ENCODE peak calls at places on chromosomes 3 and 15, in nine cellular contexts. One of them, this sample, is unnamed.

GRCh38 chr3:52222319-52223221 is 2.9 kb downstream of the TLR9 start:
- DNase-seq in fibroblast of mammary gland: no peak
- DNase-seq in aorta: no peak
- DNase-seq in upper lobe of left lung: no peak
- DNase-seq in A549: no peak
- DNase-seq in neural progenitor cell: no peak
- DNase-seq in psoas muscle: no peak
- DNase-seq in GM23248: no peak
- DNase-seq in AG09309: no peak
- DNase-seq in this sample: no peak

GRCh38 chr3:127044996-127045395 is 62.1 kb downstream of the PLXNA1 start:
- DNase-seq in aorta: peak; percentile 53
- DNase-seq in neural progenitor cell: peak; percentile 49
- DNase-seq in psoas muscle: peak; percentile 12
- DNase-seq in upper lobe of left lung: peak; percentile 82
- DNase-seq in A549: peak; percentile 13
- DNase-seq in fibroblast of mammary gland: peak; percentile 15
- DNase-seq in GM23248: no peak
- DNase-seq in AG09309: no peak
- DNase-seq in this sample: no peak

GRCh38 chr15:99212401-99212800 is 37.0 kb downstream of the TTC23 start:
- DNase-seq in psoas muscle: peak; percentile 40
- DNase-seq in AG09309: no peak
- DNase-seq in A549: peak; percentile 14
- DNase-seq in upper lobe of left lung: no peak
- DNase-seq in aorta: no peak
- DNase-seq in neural progenitor cell: no peak
- DNase-seq in GM23248: peak; percentile 24
- DNase-seq in fibroblast of mammary gland: peak; percentile 14
- DNase-seq in this sample: peak; percentile 9

GRCh38 chr3:52253314-52254260 is 8.0 kb downstream of the PPM1M start:
- DNase-seq in fibroblast of mammary gland: no peak
- DNase-seq in upper lobe of left lung: peak; percentile 74
- DNase-seq in aorta: peak; percentile 84
- DNase-seq in GM23248: peak; percentile 53
- DNase-seq in psoas muscle: no peak
- DNase-seq in A549: no peak
- DNase-seq in neural progenitor cell: no peak
- DNase-seq in AG09309: no peak
- DNase-seq in this sample: no peak

GRCh38 chr3:127409421-127410136 is 121.7 kb upstream of the PRR20G start:
- DNase-seq in A549: no peak
- DNase-seq in aorta: no peak
- DNase-seq in AG09309: no peak
- DNase-seq in neural progenitor cell: no peak
- DNase-seq in GM23248: no peak
- DNase-seq in upper lobe of left lung: peak; percentile 11
- DNase-seq in fibroblast of mammary gland: no peak
- DNase-seq in psoas muscle: no peak
- DNase-seq in this sample: no peak

GRCh38 chr3:129556890-129557736 is 14.1 kb downstream of the H1-8 start:
- DNase-seq in aorta: peak; percentile 83
- DNase-seq in fibroblast of mammary gland: peak; percentile 76
- DNase-seq in A549: no peak
- DNase-seq in psoas muscle: peak; percentile 45
- DNase-seq in AG09309: no peak
- DNase-seq in neural progenitor cell: peak; percentile 27
- DNase-seq in upper lobe of left lung: no peak
- DNase-seq in GM23248: peak; percentile 89
- DNase-seq in this sample: peak; percentile 86

GRCh38 chr3:111252795-111253194 is 181.2 kb downstream of the NECTIN3 start:
- DNase-seq in GM23248: peak; percentile 59
- DNase-seq in AG09309: peak; percentile 42
- DNase-seq in A549: peak; percentile 56
- DNase-seq in neural progenitor cell: no peak
- DNase-seq in upper lobe of left lung: peak; percentile 58
- DNase-seq in fibroblast of mammary gland: peak; percentile 66
- DNase-seq in psoas muscle: no peak
- DNase-seq in aorta: no peak
- DNase-seq in this sample: peak; percentile 55

GRCh38 chr3:196138927-196139680 is 57.2 kb upstream of the TFRC start:
- DNase-seq in aorta: no peak
- DNase-seq in A549: no peak
- DNase-seq in GM23248: peak; percentile 51
- DNase-seq in neural progenitor cell: no peak
- DNase-seq in upper lobe of left lung: no peak
- DNase-seq in fibroblast of mammary gland: peak; percentile 15
- DNase-seq in AG09309: no peak
- DNase-seq in psoas muscle: no peak
- DNase-seq in this sample: peak; percentile 10

GRCh38 chr3:43405888-43406636 is 119.7 kb downstream of the SNRK start:
- DNase-seq in AG09309: peak; percentile 1
- DNase-seq in upper lobe of left lung: no peak
- DNase-seq in psoas muscle: peak; percentile 58
- DNase-seq in GM23248: peak; percentile 70
- DNase-seq in A549: no peak
- DNase-seq in fibroblast of mammary gland: peak; percentile 73
- DNase-seq in aorta: no peak
- DNase-seq in neural progenitor cell: no peak
- DNase-seq in this sample: peak; percentile 36

GRCh38 chr15:93063292-93063671 is 25.7 kb downstream of the RGMA start:
- DNase-seq in A549: no peak
- DNase-seq in psoas muscle: no peak
- DNase-seq in upper lobe of left lung: no peak
- DNase-seq in aorta: peak; percentile 29
- DNase-seq in fibroblast of mammary gland: no peak
- DNase-seq in AG09309: no peak
- DNase-seq in neural progenitor cell: no peak
- DNase-seq in GM23248: no peak
- DNase-seq in this sample: no peak

GRCh38 chr15:93065641-93066045 is 23.4 kb downstream of the RGMA start:
- DNase-seq in psoas muscle: no peak
- DNase-seq in AG09309: no peak
- DNase-seq in aorta: peak; percentile 42
- DNase-seq in upper lobe of left lung: no peak
- DNase-seq in A549: no peak
- DNase-seq in GM23248: no peak
- DNase-seq in fibroblast of mammary gland: no peak
- DNase-seq in neural progenitor cell: no peak
- DNase-seq in this sample: no peak

GRCh38 chr15:93066834-93067648 is 22.0 kb downstream of the RGMA start:
- DNase-seq in psoas muscle: no peak
- DNase-seq in GM23248: no peak
- DNase-seq in fibroblast of mammary gland: peak; percentile 64
- DNase-seq in AG09309: no peak
- DNase-seq in neural progenitor cell: no peak
- DNase-seq in upper lobe of left lung: no peak
- DNase-seq in A549: no peak
- DNase-seq in aorta: peak; percentile 33
- DNase-seq in this sample: no peak

GRCh38 chr15:93066103-93066725 is 22.8 kb downstream of the RGMA start:
- DNase-seq in fibroblast of mammary gland: no peak
- DNase-seq in neural progenitor cell: no peak
- DNase-seq in AG09309: no peak
- DNase-seq in A549: no peak
- DNase-seq in GM23248: no peak
- DNase-seq in upper lobe of left lung: no peak
- DNase-seq in aorta: peak; percentile 44
- DNase-seq in psoas muscle: peak; percentile 41
- DNase-seq in this sample: no peak

DNA sequence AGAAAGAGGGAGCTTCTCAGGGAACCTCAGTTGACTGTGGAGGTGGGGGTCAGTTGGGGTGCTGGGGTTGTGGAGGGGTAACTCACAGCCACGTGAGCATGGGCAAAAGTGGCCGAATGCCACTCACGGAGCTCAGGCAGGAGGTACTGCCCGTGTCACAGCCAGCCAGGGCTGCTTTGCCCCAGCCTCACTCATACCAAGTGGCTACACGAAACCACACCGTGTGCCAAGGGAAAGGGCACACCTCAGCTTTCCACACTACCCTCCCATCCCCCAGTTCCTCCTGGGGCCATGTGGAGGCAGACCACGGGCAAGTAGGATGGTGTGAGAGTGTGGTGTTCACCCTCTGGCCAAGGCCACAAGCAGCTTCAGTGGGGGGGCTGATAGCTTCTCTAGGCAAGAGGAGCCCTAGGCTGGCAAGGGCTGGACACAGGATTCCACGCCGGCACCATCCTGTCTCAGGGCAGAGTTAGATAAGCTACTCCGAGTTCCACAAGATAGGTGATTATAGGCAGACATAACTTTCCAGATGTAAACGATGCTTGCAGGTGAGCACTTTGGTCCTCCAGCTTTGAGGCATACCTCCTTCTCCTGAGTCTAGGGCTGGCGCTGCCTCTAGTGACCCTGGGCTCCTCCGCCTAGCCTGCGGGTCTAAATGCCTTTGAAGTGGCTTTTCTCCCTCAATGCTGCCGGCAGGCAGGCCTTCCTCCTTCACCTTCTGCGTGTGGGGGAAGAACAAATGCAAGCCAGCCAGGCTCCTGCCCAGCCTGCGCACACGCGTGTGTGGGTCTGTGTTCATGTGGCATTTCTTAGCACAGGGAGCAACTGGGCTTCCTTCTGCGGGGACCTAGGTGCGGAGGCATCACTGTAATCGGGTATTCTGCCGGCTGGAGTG is 25.0 kb downstream of the RGMA start:
- DNase-seq in neural progenitor cell: no peak
- DNase-seq in psoas muscle: no peak
- DNase-seq in AG09309: no peak
- DNase-seq in A549: no peak
- DNase-seq in upper lobe of left lung: no peak
- DNase-seq in fibroblast of mammary gland: no peak
- DNase-seq in GM23248: no peak
- DNase-seq in aorta: peak; percentile 25
- DNase-seq in this sample: no peak
- H3K4me3 ChIP-seq in neural progenitor cell: no peak overlapping the region
- H3K4me3 ChIP-seq in psoas muscle: peak overlapping the region; percentile 27
- H3K4me3 ChIP-seq in AG09309: no peak overlapping the region
- H3K4me3 ChIP-seq in A549: no peak overlapping the region
- H3K4me3 ChIP-seq in upper lobe of left lung: no peak overlapping the region
- H3K4me3 ChIP-seq in fibroblast of mammary gland: no peak overlapping the region
- H3K4me3 ChIP-seq in GM23248: no peak overlapping the region
- H3K4me3 ChIP-seq in aorta: no peak overlapping the region
- H3K4me3 ChIP-seq in this sample: no peak overlapping the region

GRCh38 chr15:66388576-66388975 is 1.9 kb downstream of the MAP2K1 start:
- DNase-seq in psoas muscle: no peak
- DNase-seq in GM23248: no peak
- DNase-seq in fibroblast of mammary gland: no peak
- DNase-seq in AG09309: no peak
- DNase-seq in neural progenitor cell: no peak
- DNase-seq in A549: no peak
- DNase-seq in aorta: no peak
- DNase-seq in upper lobe of left lung: no peak
- DNase-seq in this sample: no peak
- H3K4me3 ChIP-seq in psoas muscle: peak overlapping the region; percentile 94
- H3K4me3 ChIP-seq in GM23248: peak overlapping the region; percentile 88
- H3K4me3 ChIP-seq in fibroblast of mammary gland: peak overlapping the region; percentile 82
- H3K4me3 ChIP-seq in AG09309: no peak overlapping the region
- H3K4me3 ChIP-seq in neural progenitor cell: peak overlapping the region; percentile 92
- H3K4me3 ChIP-seq in A549: no peak overlapping the region
- H3K4me3 ChIP-seq in aorta: no peak overlapping the region
- H3K4me3 ChIP-seq in upper lobe of left lung: no peak overlapping the region
- H3K4me3 ChIP-seq in this sample: no peak overlapping the region

DNA sequence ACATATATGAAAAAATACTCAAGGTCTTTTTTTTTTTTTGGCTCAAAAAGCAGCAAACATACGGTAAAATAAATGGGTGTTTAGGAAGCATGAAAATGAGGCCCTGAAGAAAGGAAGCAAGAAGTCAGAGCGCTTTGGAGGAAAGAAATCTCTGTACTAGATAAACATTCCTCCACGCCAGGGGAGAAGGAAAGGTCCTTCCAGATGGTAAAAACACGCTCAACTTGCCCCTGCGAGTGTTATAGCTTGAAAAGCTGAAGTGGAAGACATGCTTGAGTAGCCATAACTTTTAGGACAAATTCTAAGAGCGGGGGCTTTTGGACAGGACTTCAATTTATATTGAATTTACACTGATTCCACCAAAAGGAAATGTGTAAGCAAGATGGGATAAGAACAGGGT is 52.9 kb downstream of the FEM1B start:
- DNase-seq in A549: no peak
- DNase-seq in neural progenitor cell: no peak
- DNase-seq in aorta: no peak
- DNase-seq in GM23248: no peak
- DNase-seq in upper lobe of left lung: no peak
- DNase-seq in fibroblast of mammary gland: no peak
- DNase-seq in AG09309: no peak
- DNase-seq in psoas muscle: no peak
- DNase-seq in this sample: no peak
- H3K4me3 ChIP-seq in A549: no peak overlapping the region
- H3K4me3 ChIP-seq in neural progenitor cell: no peak overlapping the region
- H3K4me3 ChIP-seq in aorta: no peak overlapping the region
- H3K4me3 ChIP-seq in GM23248: no peak overlapping the region
- H3K4me3 ChIP-seq in upper lobe of left lung: no peak overlapping the region
- H3K4me3 ChIP-seq in fibroblast of mammary gland: no peak overlapping the region
- H3K4me3 ChIP-seq in AG09309: no peak overlapping the region
- H3K4me3 ChIP-seq in psoas muscle: no peak overlapping the region
- H3K4me3 ChIP-seq in this sample: no peak overlapping the region

GRCh38 chr3:62445267-62445666 is 71.9 kb upstream of the FEZF2 start:
- DNase-seq in upper lobe of left lung: no peak
- DNase-seq in psoas muscle: no peak
- DNase-seq in AG09309: no peak
- DNase-seq in GM23248: peak; percentile 23
- DNase-seq in fibroblast of mammary gland: peak; percentile 22
- DNase-seq in neural progenitor cell: no peak
- DNase-seq in A549: no peak
- DNase-seq in aorta: no peak
- DNase-seq in this sample: peak; percentile 6

GRCh38 chr3:62451211-62451892 is 78.0 kb upstream of the FEZF2 start:
- DNase-seq in AG09309: no peak
- DNase-seq in aorta: no peak
- DNase-seq in A549: no peak
- DNase-seq in psoas muscle: no peak
- DNase-seq in neural progenitor cell: peak; percentile 58
- DNase-seq in fibroblast of mammary gland: no peak
- DNase-seq in GM23248: no peak
- DNase-seq in upper lobe of left lung: no peak
- DNase-seq in this sample: no peak

GRCh38 chr3:62446337-62446940 is 73.1 kb upstream of the FEZF2 start:
- DNase-seq in aorta: no peak
- DNase-seq in fibroblast of mammary gland: no peak
- DNase-seq in A549: no peak
- DNase-seq in psoas muscle: no peak
- DNase-seq in AG09309: no peak
- DNase-seq in neural progenitor cell: no peak
- DNase-seq in GM23248: no peak
- DNase-seq in upper lobe of left lung: no peak
- DNase-seq in this sample: no peak
- H3K4me3 ChIP-seq in aorta: no peak overlapping the region
- H3K4me3 ChIP-seq in fibroblast of mammary gland: no peak overlapping the region
- H3K4me3 ChIP-seq in A549: no peak overlapping the region
- H3K4me3 ChIP-seq in psoas muscle: no peak overlapping the region
- H3K4me3 ChIP-seq in AG09309: no peak overlapping the region
- H3K4me3 ChIP-seq in neural progenitor cell: no peak overlapping the region
- H3K4me3 ChIP-seq in GM23248: no peak overlapping the region
- H3K4me3 ChIP-seq in upper lobe of left lung: no peak overlapping the region
- H3K4me3 ChIP-seq in this sample: no peak overlapping the region

This sample was measured in AG10803.